ENCODE peak calls at places on chromosomes 7 and 10, in six cellular contexts. B is naive thymus-derived CD4-positive, alpha-beta T cell; R is breast epithelium; P is MG63; U is CD8-positive, alpha-beta T cell; V is fibroblast of lung. I is an unnamed sample.

GRCh38 chr10:132139526-132139925 is 47.2 kb upstream of the DPYSL4 start:
- DNase-seq in U (no peak), B (no peak), P (no peak), V (no peak), R (no peak), I (no peak)

GRCh38 chr7:1503390-1503789 is 799 bp downstream of the INTS1 start:
- DNase-seq in B (no peak), U (no peak), V (no peak), R (no peak), P (no peak), I (peak; percentile 28)

GRCh38 chr10:3131098-3131497 is 41.5 kb downstream of the PITRM1 start:
- DNase-seq in U (no peak), V (no peak), B (no peak), R (no peak), P (no peak), I (peak; percentile 30)

GRCh38 chr7:44440577-44441078 is 49.8 kb downstream of the NUDCD3 start:
- DNase-seq in P (no peak), U (no peak), B (no peak), R (no peak), V (no peak), I (no peak)

GRCh38 chr10:48456361-48456804 is 148.5 kb downstream of the ARHGAP22 start:
- DNase-seq in V (no peak), U (peak; percentile 43), R (peak; percentile 14), P (no peak), B (no peak), I (no peak)

GRCh38 chr7:47601119-47601880 is 19.4 kb upstream of the TNS3 start:
- DNase-seq in P (peak; percentile 76), B (no peak), R (no peak), U (no peak), V (peak; percentile 93), I (peak; percentile 92)

GRCh38 chr7:77537595-77538185 is 595 bp downstream of the PTPN12 start:
- DNase-seq in R (no peak), V (peak; percentile 32), P (peak; percentile 32), B (peak; percentile 13), U (peak; percentile 69), I (peak; percentile 56)

GRCh38 chr10:43042503-43043341 is 34.1 kb upstream of the RET start:
- DNase-seq in P (no peak), V (no peak), B (no peak), R (peak; percentile 11), U (peak; percentile 40), I (no peak)

GRCh38 chr7:25857376-25858067 is 294.5 kb upstream of the NFE2L3 start:
- DNase-seq in P (peak; percentile 39), R (no peak), U (no peak), V (no peak), B (no peak), I (peak; percentile 83)

GRCh38 chr7:74068378-74069085 is 15.1 kb upstream of the LIMK1 start:
- DNase-seq in V (no peak), P (no peak), B (no peak), U (no peak), R (no peak), I (no peak)

GRCh38 chr10:16779375-16779774 is 37.8 kb downstream of the RSU1 start:
- DNase-seq in P (no peak), U (no peak), V (peak; percentile 2), B (peak; percentile 12), R (no peak), I (no peak)

GRCh38 chr10:4527281-4527960 is 298.6 kb upstream of the AKR1E2 start:
- DNase-seq in R (no peak), U (no peak), P (no peak), V (peak; percentile 73), B (no peak), I (peak; percentile 71)

GRCh38 chr10:5534051-5534821 is 9.5 kb downstream of the CALML3 start:
- DNase-seq in U (no peak), P (no peak), R (no peak), V (peak; percentile 43), B (no peak), I (no peak)

GRCh38 chr10:31129261-31129660 is 97.6 kb upstream of the ZNF438 start:
- DNase-seq in R (no peak), P (peak; percentile 70), B (no peak), V (peak; percentile 94), U (no peak), I (peak; percentile 68)

GRCh38 chr10:117222552-117223412 is 18.1 kb upstream of the SLC18A2 start:
- DNase-seq in R (no peak), B (no peak), P (no peak), U (no peak), V (no peak), I (no peak)

GRCh38 chr10:126066491-126066890 is 170.1 kb downstream of the FANK1 start:
- DNase-seq in B (no peak), P (no peak), U (no peak), R (no peak), V (no peak), I (no peak)

GRCh38 chr7:33650828-33651227 is 254.5 kb upstream of the BMPER start:
- DNase-seq in B (no peak), U (no peak), V (no peak), P (no peak), R (no peak), I (peak; percentile 48)

GRCh38 chr7:86667732-86668131 is 24.0 kb downstream of the GRM3 start:
- DNase-seq in P (no peak), B (no peak), V (no peak), R (no peak), U (no peak), I (no peak)

GRCh38 chr7:16841681-16842080 is 36.9 kb upstream of the AGR2 start:
- DNase-seq in B (no peak), U (no peak), V (peak; percentile 74), R (no peak), P (no peak), I (peak; percentile 68)

GRCh38 chr7:151658778-151659177 is 139.1 kb upstream of the RHEB start:
- DNase-seq in B (no peak), R (no peak), U (no peak), V (peak; percentile 25), P (no peak), I (peak; percentile 63)

GRCh38 chr7:29878081-29878688 is 71.9 kb downstream of the WIPF3 start:
- DNase-seq in B (no peak), P (no peak), R (peak; percentile 47), U (no peak), V (peak; percentile 23), I (peak; percentile 67)

GRCh38 chr10:28948045-28948444 is 270.7 kb downstream of the BAMBI start:
- DNase-seq in V (peak; percentile 40), P (peak; percentile 34), R (no peak), B (no peak), U (no peak), I (no peak)

GRCh38 chr7:53246974-53247373 is 211.5 kb downstream of the POM121L12 start:
- DNase-seq in V (no peak), B (no peak), R (no peak), P (no peak), U (no peak), I (no peak)

GRCh38 chr10:30079423-30079822 is 20.0 kb upstream of the JCAD start:
- DNase-seq in V (no peak), P (no peak), R (no peak), U (no peak), B (no peak), I (no peak)

GRCh38 chr7:141701489-141702046 is 398 bp downstream of the DENND11 start:
- DNase-seq in R (no peak), B (peak; percentile 71), U (peak; percentile 81), V (peak; percentile 27), P (peak; percentile 15), I (peak; percentile 66)

GRCh38 chr10:12710594-12711343 is 290.7 kb downstream of the CCDC3 start:
- DNase-seq in B (peak; percentile 52), P (peak; percentile 59), U (peak; percentile 83), R (peak; percentile 60), V (peak; percentile 73), I (peak; percentile 88)
- H3K9me3 ChIP-seq in B (no peaks in the 10 kb centered on the region), P (no peaks in the 10 kb centered on the region), U (no peaks in the 10 kb centered on the region), R (no peaks in the 10 kb centered on the region), V (no peaks in the 10 kb centered on the region), I (no peaks in the 10 kb centered on the region)

DNA sequence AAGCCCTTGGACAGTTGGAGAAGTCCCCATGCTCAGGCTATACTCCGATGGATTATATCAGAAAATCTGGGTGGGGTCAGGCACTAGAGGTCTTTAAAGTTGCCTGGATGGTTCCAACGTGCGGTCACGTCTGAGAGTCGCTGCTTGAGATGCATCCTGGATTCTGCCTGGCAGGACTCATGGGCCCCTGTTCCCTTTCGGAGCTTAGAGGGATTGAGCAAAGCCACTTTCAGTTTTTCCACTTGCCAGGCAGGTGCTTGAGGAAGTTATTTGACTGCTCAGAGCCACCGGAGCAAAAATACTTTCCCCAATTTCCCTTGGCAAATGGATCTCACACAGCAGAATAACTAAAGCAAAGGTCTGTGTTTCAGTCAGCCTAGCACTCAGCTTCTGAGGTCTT is 129.1 kb downstream of the GALNT17 start:
- DNase-seq in B (no peak), R (no peak), V (no peak), U (no peak), P (no peak), I (no peak)
- H3K9me3 ChIP-seq in B (no peaks in the 10 kb centered on the region), R (peaks cover 5% of the 10 kb centered on the region), V (no peaks in the 10 kb centered on the region), U (no peaks in the 10 kb centered on the region), P (no peaks in the 10 kb centered on the region), I (no peaks in the 10 kb centered on the region)

GRCh38 chr7:12881712-12882111 is 194.3 kb downstream of the ARL4A start:
- DNase-seq in B (no peak), U (no peak), P (no peak), R (no peak), V (no peak), I (no peak)
- H3K9me3 ChIP-seq in B (no peaks in the 10 kb centered on the region), U (no peaks in the 10 kb centered on the region), P (no peaks in the 10 kb centered on the region), R (no peaks in the 10 kb centered on the region), V (no peaks in the 10 kb centered on the region), I (no peaks in the 10 kb centered on the region)

DNA sequence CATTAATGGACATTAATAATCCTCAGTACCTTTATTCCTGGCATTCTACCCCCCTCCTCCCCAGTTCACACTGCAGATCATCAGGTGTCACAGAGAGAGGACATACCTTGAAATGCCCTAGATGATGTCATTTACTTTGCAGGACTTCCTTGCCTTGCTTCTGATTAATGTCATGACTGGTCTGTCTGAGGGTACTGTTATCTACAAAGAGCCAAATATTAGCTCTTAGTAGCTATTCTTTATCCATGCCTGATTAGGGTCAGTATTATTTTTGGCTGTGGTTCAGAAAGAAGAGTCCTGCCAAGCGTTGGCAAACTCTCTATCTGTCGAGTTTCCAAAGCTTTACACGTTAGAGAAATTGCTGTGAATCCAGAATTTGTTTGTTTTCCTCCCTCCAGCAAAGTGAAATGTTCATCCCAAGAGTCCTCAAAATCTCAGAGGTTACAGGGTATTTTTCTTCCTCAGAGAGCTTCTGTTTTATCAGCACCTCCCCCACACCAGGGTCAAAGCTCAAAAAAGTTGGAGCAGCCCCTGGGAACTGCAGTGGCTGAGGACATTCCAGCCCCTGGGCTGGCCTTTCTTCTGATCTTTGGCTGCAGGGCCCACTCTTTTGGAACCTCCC is 12.6 kb downstream of the SCD start:
- DNase-seq in R (no peak), P (no peak), B (no peak), V (no peak), U (no peak), I (no peak)
- H3K9me3 ChIP-seq in R (no peaks in the 10 kb centered on the region), P (no peaks in the 10 kb centered on the region), B (no peaks in the 10 kb centered on the region), V (no peaks in the 10 kb centered on the region), U (no peaks in the 10 kb centered on the region), I (no peaks in the 10 kb centered on the region)